ENCODE peak calls at places on chromosome 7, in five cellular contexts. One of them, this sample, is unnamed.

GRCh38 chr7:86209036-86209435 is 434.7 kb upstream of the GRM3 start:
- DNase-seq in mesenchymal stem cell: no peak
- DNase-seq in neuronal stem cell: no peak
- DNase-seq in trophoblast cell: no peak
- DNase-seq in H1: no peak
- DNase-seq in this sample: peak; percentile 28

GRCh38 chr7:91299952-91300775 is 35.9 kb downstream of the FZD1 start:
- DNase-seq in trophoblast cell: peak; percentile 33
- DNase-seq in H1: no peak
- DNase-seq in mesenchymal stem cell: no peak
- DNase-seq in neuronal stem cell: no peak
- DNase-seq in this sample: no peak

GRCh38 chr7:149764481-149765398 is 8.6 kb downstream of the ZNF467 start:
- DNase-seq in H1: peak; percentile 73
- DNase-seq in trophoblast cell: peak; percentile 58
- DNase-seq in neuronal stem cell: no peak
- DNase-seq in mesenchymal stem cell: no peak
- DNase-seq in this sample: peak; percentile 75

GRCh38 chr7:84876036-84876821 is 310.6 kb downstream of the SEMA3D start:
- DNase-seq in H1: no peak
- DNase-seq in trophoblast cell: no peak
- DNase-seq in mesenchymal stem cell: no peak
- DNase-seq in neuronal stem cell: no peak
- DNase-seq in this sample: no peak

GRCh38 chr7:157009170-157009777 is 1.2 kb downstream of the MNX1 start:
- DNase-seq in mesenchymal stem cell: no peak
- DNase-seq in neuronal stem cell: no peak
- DNase-seq in trophoblast cell: no peak
- DNase-seq in H1: peak; percentile 66
- DNase-seq in this sample: no peak

GRCh38 chr7:45976485-45976856 is 55.4 kb upstream of the IGFBP3 start:
- DNase-seq in neuronal stem cell: no peak
- DNase-seq in H1: no peak
- DNase-seq in mesenchymal stem cell: no peak
- DNase-seq in trophoblast cell: no peak
- DNase-seq in this sample: no peak

GRCh38 chr7:134891262-134892001 is 94.9 kb upstream of the AGBL3 start:
- DNase-seq in neuronal stem cell: peak; percentile 61
- DNase-seq in trophoblast cell: peak; percentile 85
- DNase-seq in H1: peak; percentile 80
- DNase-seq in mesenchymal stem cell: peak; percentile 88
- DNase-seq in this sample: peak; percentile 77

GRCh38 chr7:96826089-96826488 is 116.4 kb upstream of the SEM1 start:
- DNase-seq in neuronal stem cell: no peak
- DNase-seq in trophoblast cell: peak; percentile 95
- DNase-seq in mesenchymal stem cell: no peak
- DNase-seq in H1: no peak
- DNase-seq in this sample: no peak

GRCh38 chr7:114062810-114063209 is 144.0 kb upstream of the PPP1R3A start:
- DNase-seq in H1: no peak
- DNase-seq in trophoblast cell: no peak
- DNase-seq in mesenchymal stem cell: no peak
- DNase-seq in neuronal stem cell: no peak
- DNase-seq in this sample: no peak

GRCh38 chr7:108455524-108455832 is 758 bp downstream of the NRCAM start:
- DNase-seq in mesenchymal stem cell: no peak
- DNase-seq in H1: no peak
- DNase-seq in neuronal stem cell: no peak
- DNase-seq in trophoblast cell: no peak
- DNase-seq in this sample: no peak

GRCh38 chr7:7898155-7898554 is 70.4 kb upstream of the GLCCI1 start:
- DNase-seq in trophoblast cell: no peak
- DNase-seq in neuronal stem cell: no peak
- DNase-seq in H1: no peak
- DNase-seq in mesenchymal stem cell: no peak
- DNase-seq in this sample: no peak
- H2BK12ac ChIP-seq in trophoblast cell: no peak overlapping the region
- H2BK12ac ChIP-seq in neuronal stem cell: no peak overlapping the region
- H2BK12ac ChIP-seq in H1: no peak overlapping the region
- H2BK12ac ChIP-seq in mesenchymal stem cell: no peak overlapping the region
- H2BK12ac ChIP-seq in this sample: no peak overlapping the region

GRCh38 chr7:40571796-40572195 is 437.0 kb downstream of the SUGCT start:
- DNase-seq in mesenchymal stem cell: peak; percentile 84
- DNase-seq in H1: no peak
- DNase-seq in trophoblast cell: no peak
- DNase-seq in neuronal stem cell: no peak
- DNase-seq in this sample: no peak

GRCh38 chr7:40570218-40570617 is 435.4 kb downstream of the SUGCT start:
- DNase-seq in trophoblast cell: no peak
- DNase-seq in H1: no peak
- DNase-seq in mesenchymal stem cell: peak; percentile 34
- DNase-seq in neuronal stem cell: peak; percentile 6
- DNase-seq in this sample: peak; percentile 38

GRCh38 chr7:40569326-40569725 is 434.5 kb downstream of the SUGCT start:
- DNase-seq in trophoblast cell: no peak
- DNase-seq in H1: no peak
- DNase-seq in neuronal stem cell: no peak
- DNase-seq in mesenchymal stem cell: no peak
- DNase-seq in this sample: peak; percentile 41

GRCh38 chr7:40572810-40573470 is 438.1 kb downstream of the SUGCT start:
- DNase-seq in trophoblast cell: no peak
- DNase-seq in neuronal stem cell: no peak
- DNase-seq in mesenchymal stem cell: peak; percentile 84
- DNase-seq in H1: no peak
- DNase-seq in this sample: no peak
- H2BK120ac ChIP-seq in trophoblast cell: no peak overlapping the region
- H2BK120ac ChIP-seq in neuronal stem cell: no peak overlapping the region
- H2BK120ac ChIP-seq in mesenchymal stem cell: no peak overlapping the region
- H2BK120ac ChIP-seq in H1: no peak overlapping the region
- H2BK120ac ChIP-seq in this sample: no peak overlapping the region

GRCh38 chr7:41503438-41503837 is 199.5 kb downstream of the INHBA start:
- DNase-seq in H1: no peak
- DNase-seq in trophoblast cell: peak; percentile 74
- DNase-seq in neuronal stem cell: no peak
- DNase-seq in mesenchymal stem cell: peak; percentile 49
- DNase-seq in this sample: no peak

GRCh38 chr7:41501016-41501415 is 201.9 kb downstream of the INHBA start:
- DNase-seq in H1: no peak
- DNase-seq in neuronal stem cell: no peak
- DNase-seq in trophoblast cell: no peak
- DNase-seq in mesenchymal stem cell: peak; percentile 59
- DNase-seq in this sample: no peak

GRCh38 chr7:41504581-41504980 is 198.3 kb downstream of the INHBA start:
- DNase-seq in H1: no peak
- DNase-seq in trophoblast cell: no peak
- DNase-seq in mesenchymal stem cell: no peak
- DNase-seq in neuronal stem cell: no peak
- DNase-seq in this sample: no peak

DNA sequence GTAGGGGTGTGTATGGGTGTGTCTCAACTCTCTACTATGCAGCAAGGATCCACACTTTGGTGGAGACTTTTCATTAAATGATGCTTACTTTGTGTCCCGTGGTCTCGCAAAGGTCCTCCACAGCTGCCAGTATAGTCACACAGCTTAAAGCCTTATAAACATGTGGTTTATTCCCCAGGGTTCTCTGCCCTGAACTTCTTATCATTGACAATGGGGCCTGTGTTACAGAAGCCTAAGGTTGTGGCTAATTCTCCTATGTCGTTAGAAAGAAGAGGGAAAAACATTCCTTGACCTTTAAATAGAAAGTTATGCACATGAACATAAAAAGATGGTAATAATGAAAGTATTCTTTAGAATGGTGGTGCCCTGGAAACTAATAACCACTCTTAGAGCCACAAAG is 201.4 kb downstream of the INHBA start:
- DNase-seq in neuronal stem cell: no peak
- DNase-seq in H1: no peak
- DNase-seq in trophoblast cell: no peak
- DNase-seq in mesenchymal stem cell: peak; percentile 16
- DNase-seq in this sample: no peak
- H2BK12ac ChIP-seq in neuronal stem cell: no peak overlapping the region
- H2BK12ac ChIP-seq in H1: no peak overlapping the region
- H2BK12ac ChIP-seq in trophoblast cell: no peak overlapping the region
- H2BK12ac ChIP-seq in mesenchymal stem cell: no peak overlapping the region
- H2BK12ac ChIP-seq in this sample: no peak overlapping the region

GRCh38 chr7:94188350-94188749 is 184.2 kb upstream of the BET1 start:
- DNase-seq in trophoblast cell: no peak
- DNase-seq in H1: no peak
- DNase-seq in mesenchymal stem cell: no peak
- DNase-seq in neuronal stem cell: no peak
- DNase-seq in this sample: no peak
- H2BK120ac ChIP-seq in trophoblast cell: no peak overlapping the region
- H2BK120ac ChIP-seq in H1: no peak overlapping the region
- H2BK120ac ChIP-seq in mesenchymal stem cell: no peak overlapping the region
- H2BK120ac ChIP-seq in neuronal stem cell: no peak overlapping the region
- H2BK120ac ChIP-seq in this sample: no peak overlapping the region

DNA sequence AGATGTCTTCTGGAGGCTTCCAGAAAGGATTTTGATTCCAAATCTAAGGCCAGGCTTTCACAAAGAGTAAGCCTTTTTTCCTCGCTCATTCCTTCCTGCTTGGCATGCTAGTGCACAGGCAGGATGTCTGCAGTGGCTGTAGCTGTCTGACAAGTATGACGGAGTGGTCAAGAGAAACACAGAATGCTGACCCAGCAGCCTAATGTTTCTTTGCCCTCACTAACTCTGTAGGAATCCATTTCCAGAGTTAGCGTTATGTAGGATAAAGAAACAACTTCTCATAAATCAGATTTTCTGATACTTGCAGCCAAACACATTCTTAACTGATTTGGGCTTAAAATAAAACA is 190.8 kb upstream of the AGK start:
- DNase-seq in mesenchymal stem cell: no peak
- DNase-seq in trophoblast cell: no peak
- DNase-seq in H1: no peak
- DNase-seq in neuronal stem cell: no peak
- DNase-seq in this sample: no peak
- H2BK12ac ChIP-seq in mesenchymal stem cell: no peak overlapping the region
- H2BK12ac ChIP-seq in trophoblast cell: peak overlapping the region; percentile 67
- H2BK12ac ChIP-seq in H1: no peak overlapping the region
- H2BK12ac ChIP-seq in neuronal stem cell: no peak overlapping the region
- H2BK12ac ChIP-seq in this sample: no peak overlapping the region

GRCh38 chr7:47446871-47447466 is 134.9 kb downstream of the TNS3 start:
- DNase-seq in H1: no peak
- DNase-seq in neuronal stem cell: no peak
- DNase-seq in trophoblast cell: peak; percentile 38
- DNase-seq in mesenchymal stem cell: no peak
- DNase-seq in this sample: no peak
- H2BK120ac ChIP-seq in H1: no peak overlapping the region
- H2BK120ac ChIP-seq in neuronal stem cell: no peak overlapping the region
- H2BK120ac ChIP-seq in trophoblast cell: no peak overlapping the region
- H2BK120ac ChIP-seq in mesenchymal stem cell: no peak overlapping the region
- H2BK120ac ChIP-seq in this sample: no peak overlapping the region

This sample was measured in H9.